ENCODE peak calls at places on chromosome 2, in five cellular contexts. M is EH, I is AG09319, A is neural progenitor cell, L is RKO. D is an unnamed sample.

GRCh38 chr2:159904127-159904564 is 106.1 kb upstream of the CD302 start:
- DNase-seq in M (peak; percentile 12), I (no peak), A (no peak), L (no peak), D (no peak)

GRCh38 chr2:240509667-240510512 is 47.9 kb downstream of the ANKMY1 start:
- DNase-seq in M (no peak), I (no peak), A (no peak), L (no peak), D (no peak)

GRCh38 chr2:215423928-215424540 is 11.8 kb downstream of the FN1 start:
- DNase-seq in M (peak; percentile 27), I (no peak), A (no peak), L (no peak), D (no peak)

GRCh38 chr2:7835693-7836680 is 845.9 kb upstream of the ID2 start:
- DNase-seq in M (no peak), I (no peak), A (no peak), L (no peak), D (no peak)

GRCh38 chr2:198756166-198756565 is 701.6 kb downstream of the SATB2 start:
- DNase-seq in M (peak; percentile 75), I (peak; percentile 20), A (no peak), L (no peak), D (no peak)

GRCh38 chr2:1686784-1687105 is 57.6 kb downstream of the PXDN start:
- DNase-seq in M (peak; percentile 75), I (no peak), A (no peak), L (no peak), D (no peak)

GRCh38 chr2:38499921-38500634 is 102.7 kb downstream of the HNRNPLL start:
- DNase-seq in M (peak; percentile 19), I (no peak), A (peak; percentile 40), L (no peak), D (no peak)

GRCh38 chr2:182280128-182280527 is 146.7 kb downstream of the PDE1A start:
- DNase-seq in M (peak; percentile 54), I (no peak), A (no peak), L (no peak), D (no peak)

GRCh38 chr2:182426915-182427233 is at the start of gene PDE1A:
- DNase-seq in M (no peak), I (no peak), A (no peak), L (no peak), D (no peak)

GRCh38 chr2:179107179-179107541 is 57.2 kb upstream of the CCDC141 start:
- DNase-seq in M (no peak), I (no peak), A (no peak), L (no peak), D (no peak)

GRCh38 chr2:191821078-191821477 is 25.8 kb downstream of the CAVIN2 start:
- DNase-seq in M (no peak), I (no peak), A (no peak), L (no peak), D (no peak)

GRCh38 chr2:200966770-200967169 is 3.3 kb upstream of the ORC2 start:
- DNase-seq in M (peak; percentile 84), I (no peak), A (no peak), L (peak; percentile 85), D (peak; percentile 73)

GRCh38 chr2:47554311-47554905 is 151.5 kb downstream of the MSH2 start:
- DNase-seq in M (no peak), I (no peak), A (no peak), L (no peak), D (no peak)

GRCh38 chr2:19569300-19569791 is 210.9 kb upstream of the OSR1 start:
- DNase-seq in M (peak; percentile 52), I (no peak), A (peak; percentile 43), L (no peak), D (no peak)

GRCh38 chr2:28463893-28464292 is 32.0 kb upstream of the PLB1 start:
- DNase-seq in M (peak; percentile 29), I (no peak), A (no peak), L (no peak), D (no peak)

GRCh38 chr2:29405707-29406106 is 290.5 kb downstream of the CLIP4 start:
- DNase-seq in M (no peak), I (no peak), A (no peak), L (no peak), D (no peak)

GRCh38 chr2:206353685-206354084 is 79.2 kb downstream of the ZDBF2 start:
- DNase-seq in M (no peak), I (no peak), A (no peak), L (peak; percentile 52), D (no peak)

GRCh38 chr2:71589763-71590162 is 136.4 kb downstream of the DYSF start:
- DNase-seq in M (no peak), I (no peak), A (peak; percentile 60), L (no peak), D (no peak)

GRCh38 chr2:150526827-150527226 is 39.4 kb upstream of the RND3 start:
- DNase-seq in M (peak; percentile 97), I (peak; percentile 79), A (no peak), L (peak; percentile 62), D (peak; percentile 81)

GRCh38 chr2:18422416-18423165 is 137.9 kb downstream of the RDH14 start:
- DNase-seq in M (no peak), I (no peak), A (no peak), L (no peak), D (no peak)

GRCh38 chr2:84302513-84303412 is 156.3 kb downstream of the SUCLG1 start:
- DNase-seq in M (peak; percentile 49), I (no peak), A (peak; percentile 69), L (peak; percentile 58), D (no peak)

GRCh38 chr2:10318345-10318744 is 15.6 kb downstream of the HPCAL1 start:
- DNase-seq in M (no peak), I (no peak), A (no peak), L (no peak), D (no peak)

GRCh38 chr2:215530191-215530968 is 94.5 kb upstream of the FN1 start:
- DNase-seq in M (peak; percentile 56), I (no peak), A (no peak), L (no peak), D (peak; percentile 53)

GRCh38 chr2:237326250-237327171 is 87.5 kb downstream of the COL6A3 start:
- DNase-seq in M (peak; percentile 56), I (no peak), A (no peak), L (no peak), D (no peak)

GRCh38 chr2:80971-81736 is 34.8 kb upstream of the FAM110C start:
- DNase-seq in M (no peak), I (no peak), A (no peak), L (no peak), D (no peak)

GRCh38 chr2:214484239-214484638 is 73.4 kb downstream of the VWC2L start:
- DNase-seq in M (no peak), I (no peak), A (peak; percentile 2), L (no peak), D (no peak)

D was measured in keratinocyte.